ENCODE peak calls at places on chromosomes 1 and 21, in six cellular contexts. F is activated T-cell treated with anti-CD3 and anti-CD28 coated beads for 1 hour, D is brain pericyte, T is substantia nigra, N is caudate nucleus, O is T-cell. Z is an unnamed sample.

GRCh38 chr1:221263831-221264767 is 384.9 kb downstream of the HLX start:
- DNase-seq in F (peak; percentile 5), D (peak; percentile 33), T (no peak), N (peak; percentile 26), O (no peak), Z (no peak)

GRCh38 chr1:101366513-101367215 is 129.8 kb downstream of the S1PR1 start:
- DNase-seq in F (no peak), D (no peak), T (no peak), N (no peak), O (no peak), Z (no peak)

GRCh38 chr1:32028746-32029145 is 15.1 kb downstream of the KHDRBS1 start:
- DNase-seq in F (no peak), D (no peak), T (no peak), N (no peak), O (no peak), Z (no peak)

GRCh38 chr1:60073605-60074278 is at the start of gene C1orf87:
- DNase-seq in F (no peak), D (no peak), T (no peak), N (no peak), O (no peak), Z (no peak)

GRCh38 chr21:34865922-34866271 is 183.2 kb downstream of the RUNX1 start:
- DNase-seq in F (no peak), D (no peak), T (no peak), N (no peak), O (no peak), Z (no peak)

GRCh38 chr21:33750017-33750416 is 107.7 kb downstream of the ITSN1 start:
- DNase-seq in F (no peak), D (no peak), T (no peak), N (no peak), O (no peak), Z (no peak)

GRCh38 chr1:24123611-24124010 is 11.7 kb upstream of the MYOM3 start:
- DNase-seq in F (no peak), D (no peak), T (no peak), N (no peak), O (no peak), Z (no peak)

GRCh38 chr1:153293847-153294246 is 18.9 kb downstream of the PGLYRP3 start:
- DNase-seq in F (no peak), D (no peak), T (no peak), N (no peak), O (no peak), Z (no peak)

GRCh38 chr1:112251766-112252506 is 144.1 kb upstream of the CTTNBP2NL start:
- DNase-seq in F (no peak), D (no peak), T (no peak), N (no peak), O (no peak), Z (no peak)

GRCh38 chr21:45318146-45318555 is 30.5 kb upstream of the POFUT2 start:
- DNase-seq in F (no peak), D (no peak), T (no peak), N (no peak), O (no peak), Z (no peak)

GRCh38 chr1:220595179-220595578 is 67.2 kb downstream of the MARK1 start:
- DNase-seq in F (no peak), D (no peak), T (no peak), N (no peak), O (no peak), Z (no peak)

GRCh38 chr1:245181123-245181522 is 26.3 kb downstream of the KIF26B start:
- DNase-seq in F (no peak), D (no peak), T (no peak), N (no peak), O (no peak), Z (no peak)

GRCh38 chr1:7922301-7922700 is 18.3 kb downstream of the TNFRSF9 start:
- DNase-seq in F (no peak), D (no peak), T (no peak), N (no peak), O (no peak), Z (no peak)

GRCh38 chr1:1264026-1264425 is 9.6 kb downstream of the UBE2J2 start:
- DNase-seq in F (no peak), D (no peak), T (no peak), N (no peak), O (no peak), Z (no peak)

GRCh38 chr1:117512728-117513321 is 93.0 kb upstream of the TENT5C start:
- DNase-seq in F (no peak), D (no peak), T (no peak), N (no peak), O (no peak), Z (no peak)

GRCh38 chr1:7712731-7713323 is 58.3 kb upstream of the VAMP3 start:
- DNase-seq in F (no peak), D (no peak), T (no peak), N (no peak), O (no peak), Z (no peak)

GRCh38 chr1:35557118-35557610 is at the start of gene KIAA0319L:
- DNase-seq in F (no peak), D (no peak), T (peak; percentile 98), N (peak; percentile 90), O (no peak), Z (no peak)

GRCh38 chr21:36508948-36509347 is 29.0 kb upstream of the CLDN14 start:
- DNase-seq in F (no peak), D (no peak), T (no peak), N (no peak), O (no peak), Z (no peak)

GRCh38 chr1:29974345-29974744 is 738.0 kb downstream of the PTPRU start:
- DNase-seq in F (no peak), D (no peak), T (no peak), N (no peak), O (no peak), Z (no peak)

GRCh38 chr21:14120091-14120734 is 90.5 kb downstream of the LIPI start:
- DNase-seq in F (no peak), D (no peak), T (no peak), N (no peak), O (peak; percentile 11), Z (no peak)

GRCh38 chr1:5997316-5997715 is 5.1 kb upstream of the NPHP4 start:
- DNase-seq in F (no peak), D (no peak), T (no peak), N (no peak), O (no peak), Z (no peak)